ENCODE peak calls at places on chromosomes 2 and 18, in five cellular contexts. J is mesenchymal stem cell, Z is IMR-90, C is H9, S is neuronal stem cell. G is an unnamed sample.

GRCh38 chr2:100820346-100821254 is 661 bp downstream of the NPAS2 start:
- DNase-seq in J (peak), Z (no peak), C (no peak), S (no peak), G (no peak)

GRCh38 chr18:37778417-37779165 is 213.0 kb upstream of the CELF4 start:
- DNase-seq in J (peak), Z (no peak), C (peak), S (peak), G (peak)

GRCh38 chr2:199404841-199405240 is 52.9 kb downstream of the SATB2 start:
- DNase-seq in J (peak), Z (peak), C (no peak), S (no peak), G (no peak)

GRCh38 chr2:19228092-19228670 is 130.2 kb downstream of the OSR1 start:
- DNase-seq in J (no peak), Z (no peak), C (no peak), S (no peak), G (no peak)

GRCh38 chr2:88350641-88351601 is 101.6 kb downstream of the FOXI3 start:
- DNase-seq in J (no peak), Z (peak), C (peak), S (peak), G (peak)

GRCh38 chr2:72770879-72771461 is 54.9 kb downstream of the EXOC6B start:
- DNase-seq in J (peak), Z (peak), C (no peak), S (peak), G (peak)

GRCh38 chr2:191846787-191847620 is at the start of gene CAVIN2:
- DNase-seq in J (peak), Z (peak), C (no peak), S (no peak), G (no peak)

GRCh38 chr2:202494300-202494699 is 118.2 kb downstream of the BMPR2 start:
- DNase-seq in J (peak), Z (peak), C (no peak), S (no peak), G (no peak)

GRCh38 chr2:221097949-221098348 is 474.2 kb downstream of the EPHA4 start:
- DNase-seq in J (no peak), Z (no peak), C (no peak), S (no peak), G (no peak)

GRCh38 chr2:221102896-221103688 is 469.0 kb downstream of the EPHA4 start:
- DNase-seq in J (peak), Z (no peak), C (no peak), S (no peak), G (no peak)

GRCh38 chr2:221097568-221097915 is 474.6 kb downstream of the EPHA4 start:
- DNase-seq in J (peak), Z (peak), C (no peak), S (no peak), G (no peak)

GRCh38 chr2:221103930-221104329 is 468.2 kb downstream of the EPHA4 start:
- DNase-seq in J (no peak), Z (no peak), C (no peak), S (no peak), G (no peak)

GRCh38 chr2:221100467-221101089 is 471.5 kb downstream of the EPHA4 start:
- DNase-seq in J (no peak), Z (no peak), C (peak), S (no peak), G (no peak)
- H2BK5ac ChIP-seq in J (peak), Z (no peak), C (no peak), S (no peak), G (no peak)

GRCh38 chr2:195477996-195478382 is 179.0 kb upstream of the SLC39A10 start:
- DNase-seq in J (no peak), Z (peak), C (no peak), S (no peak), G (no peak)

GRCh38 chr2:195480121-195480520 is 176.9 kb upstream of the SLC39A10 start:
- DNase-seq in J (no peak), Z (no peak), C (no peak), S (no peak), G (no peak)

GRCh38 chr2:195479407-195479806 is 177.6 kb upstream of the SLC39A10 start:
- DNase-seq in J (no peak), Z (no peak), C (no peak), S (no peak), G (no peak)

GRCh38 chr2:195486520-195486919 is 170.5 kb upstream of the SLC39A10 start:
- DNase-seq in J (peak), Z (no peak), C (no peak), S (no peak), G (no peak)

DNA sequence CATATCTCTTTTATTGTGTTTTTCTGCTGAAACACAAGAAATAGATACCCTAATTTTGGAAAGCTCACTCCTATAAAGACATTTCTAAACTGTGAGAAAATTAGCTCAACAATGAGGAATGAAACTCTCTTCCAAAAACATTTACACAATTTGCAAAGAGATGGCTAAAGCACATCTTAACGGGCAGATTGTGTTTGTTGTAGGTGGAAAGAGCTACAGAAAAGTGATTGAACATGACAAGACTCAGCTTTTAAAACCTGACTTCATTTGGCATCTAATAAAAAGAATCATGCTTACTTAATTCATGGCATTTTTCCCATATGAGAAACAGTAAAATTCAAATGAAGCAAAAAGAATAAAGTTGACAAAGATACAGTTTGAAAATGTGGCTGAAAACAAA is 175.0 kb upstream of the SLC39A10 start:
- DNase-seq in J (no peak), Z (no peak), C (no peak), S (no peak), G (no peak)
- H2AFZ ChIP-seq in J (no peak), Z (no peak), C (no peak), S (no peak), G (no peak)

GRCh38 chr2:172011814-172012580 is 12.2 kb downstream of the METAP1D start:
- DNase-seq in J (no peak), Z (no peak), C (no peak), S (no peak), G (no peak)
- H3K4ac ChIP-seq in J (no peak), Z (no peak), C (no peak), S (no peak), G (no peak)

GRCh38 chr2:64751286-64752260 is 97.9 kb upstream of the SERTAD2 start:
- DNase-seq in J (peak), Z (peak), C (no peak), S (no peak), G (peak)
- H2BK5ac ChIP-seq in J (peak), Z (peak), C (no peak), S (peak), G (peak)

G was measured in trophoblast cell.